ENCODE peak calls at places on chromosomes 4 and X, in seven cellular contexts. J, U, O, E, X, K and T are unnamed samples.
A peak's percentile ranks its signal among the peaks of the same experiment; 100 is the strongest.

GRCh38 chrX:50470103-50471031 is at the start of gene DGKK:
- DNase-seq in J (no peak), U (no peak), O (no peak), E (no peak), X (no peak), K (peak; percentile 13), T (no peak)

GRCh38 chrX:34956915-34957314 is 14.3 kb downstream of the FAM47B start:
- DNase-seq in J (peak; percentile 57), U (peak; percentile 48), O (no peak), E (no peak), X (no peak), K (peak; percentile 21), T (no peak)

GRCh38 chr4:108540536-108540935 is 79.8 kb upstream of the RPL34 start:
- DNase-seq in J (no peak), U (no peak), O (no peak), E (no peak), X (peak; percentile 36), K (no peak), T (no peak)

GRCh38 chrX:51860679-51861078 is 32.7 kb upstream of the MAGED1 start:
- DNase-seq in J (peak; percentile 5), U (peak; percentile 60), O (no peak), E (no peak), X (peak; percentile 0), K (peak; percentile 48), T (no peak)

GRCh38 chrX:14398725-14399124 is 130.6 kb upstream of the GLRA2 start:
- DNase-seq in J (peak; percentile 0), U (peak; percentile 86), O (no peak), E (no peak), X (no peak), K (peak; percentile 12), T (no peak)

GRCh38 chr4:137861682-137862081 is 329.4 kb upstream of the PCDH18 start:
- DNase-seq in J (peak; percentile 15), U (peak; percentile 37), O (no peak), E (no peak), X (no peak), K (peak; percentile 25), T (no peak)

GRCh38 chr4:125952631-125953030 is 637.9 kb downstream of the FAT4 start:
- DNase-seq in J (no peak), U (no peak), O (no peak), E (no peak), X (no peak), K (no peak), T (no peak)

GRCh38 chrX:77404318-77404878 is 42.8 kb upstream of the FGF16 start:
- DNase-seq in J (no peak), U (no peak), O (no peak), E (no peak), X (no peak), K (no peak), T (no peak)

GRCh38 chrX:13499736-13500135 is 69.7 kb upstream of the EGFL6 start:
- DNase-seq in J (no peak), U (no peak), O (no peak), E (no peak), X (no peak), K (no peak), T (no peak)

GRCh38 chrX:42739771-42740170 is 38.2 kb downstream of the PPP1R2C start:
- DNase-seq in J (no peak), U (no peak), O (no peak), E (no peak), X (no peak), K (no peak), T (no peak)

GRCh38 chrX:17738002-17738713 is 865 bp downstream of the SCML1 start:
- DNase-seq in J (peak; percentile 51), U (peak; percentile 29), O (peak; percentile 37), E (peak; percentile 24), X (peak; percentile 52), K (peak; percentile 9), T (peak; percentile 11)